ENCODE peak calls at places on chromosomes 7 and 10, in six cellular contexts. X, L, J, D, Z and Y are unnamed samples.

GRCh38 chr7:115869225-115869624 is 161.3 kb downstream of the TFEC start:
- DNase-seq in X (no peak), L (no peak), J (no peak), D (no peak), Z (peak; percentile 34), Y (no peak)

GRCh38 chr10:31011660-31012022 is 20.0 kb downstream of the ZNF438 start:
- DNase-seq in X (no peak), L (no peak), J (no peak), D (peak; percentile 52), Z (no peak), Y (no peak)

GRCh38 chr10:6701289-6701688 is 121.2 kb upstream of the PRKCQ start:
- DNase-seq in X (no peak), L (no peak), J (no peak), D (no peak), Z (no peak), Y (no peak)

GRCh38 chr7:35849158-35849831 is 48.4 kb downstream of the SEPTIN7 start:
- DNase-seq in X (no peak), L (no peak), J (peak; percentile 29), D (no peak), Z (no peak), Y (no peak)

GRCh38 chr10:52213511-52213831 is 100.6 kb upstream of the DKK1 start:
- DNase-seq in X (no peak), L (no peak), J (peak; percentile 23), D (peak; percentile 87), Z (no peak), Y (no peak)

GRCh38 chr10:31864834-31865518 is 63.7 kb downstream of the ARHGAP12 start:
- DNase-seq in X (no peak), L (no peak), J (no peak), D (peak; percentile 75), Z (no peak), Y (peak; percentile 37)

GRCh38 chr10:84059526-84059925 is 79.8 kb upstream of the GHITM start:
- DNase-seq in X (no peak), L (no peak), J (no peak), D (no peak), Z (no peak), Y (no peak)

GRCh38 chr7:101243786-101244384 is 996 bp downstream of the FIS1 start:
- DNase-seq in X (no peak), L (no peak), J (no peak), D (peak; percentile 56), Z (no peak), Y (no peak)

GRCh38 chr10:132805599-132805998 is 19.7 kb upstream of the NKX6-2 start:
- DNase-seq in X (no peak), L (no peak), J (no peak), D (no peak), Z (no peak), Y (no peak)

GRCh38 chr10:35946556-35946955 is 304.5 kb upstream of the FZD8 start:
- DNase-seq in X (no peak), L (no peak), J (peak; percentile 9), D (peak; percentile 54), Z (no peak), Y (no peak)

GRCh38 chr7:107446531-107446930 is 23.3 kb upstream of the GPR22 start:
- DNase-seq in X (no peak), L (no peak), J (peak; percentile 11), D (peak; percentile 29), Z (no peak), Y (no peak)

GRCh38 chr7:5419523-5420107 is 4.0 kb downstream of the TNRC18 start:
- DNase-seq in X (no peak), L (peak; percentile 38), J (peak; percentile 57), D (peak; percentile 34), Z (no peak), Y (no peak)

GRCh38 chr10:129580010-129580409 is 113.0 kb downstream of the MGMT start:
- DNase-seq in X (no peak), L (no peak), J (no peak), D (no peak), Z (no peak), Y (no peak)

GRCh38 chr7:20785211-20786048 is 1.3 kb downstream of the SP8 start:
- DNase-seq in X (no peak), L (no peak), J (peak; percentile 63), D (no peak), Z (no peak), Y (no peak)

GRCh38 chr10:22022257-22023051 is 18.9 kb upstream of the DNAJC1 start:
- DNase-seq in X (peak; percentile 59), L (peak; percentile 39), J (no peak), D (peak; percentile 48), Z (no peak), Y (no peak)

GRCh38 chr7:1535695-1536094 is 5.2 kb downstream of the MAFK start:
- DNase-seq in X (no peak), L (no peak), J (no peak), D (peak; percentile 39), Z (no peak), Y (no peak)

GRCh38 chr10:79498431-79498830 is 13.9 kb upstream of the EIF5AL1 start:
- DNase-seq in X (no peak), L (no peak), J (no peak), D (no peak), Z (no peak), Y (no peak)

GRCh38 chr7:289209-289755 is 688 bp upstream of the FOXL3 start:
- DNase-seq in X (no peak), L (no peak), J (no peak), D (no peak), Z (no peak), Y (no peak)

GRCh38 chr7:135650831-135651573 is 11.3 kb upstream of the STMP1 start:
- DNase-seq in X (no peak), L (no peak), J (peak; percentile 72), D (peak; percentile 91), Z (no peak), Y (no peak)

GRCh38 chr10:100510533-100511308 is 8.9 kb downstream of the SEC31B start:
- DNase-seq in X (peak; percentile 89), L (no peak), J (no peak), D (no peak), Z (no peak), Y (no peak)

GRCh38 chr7:50335795-50336754 is 31.6 kb downstream of the IKZF1 start:
- DNase-seq in X (peak; percentile 81), L (no peak), J (no peak), D (no peak), Z (no peak), Y (no peak)

GRCh38 chr10:28711079-28711478 is 33.8 kb downstream of the BAMBI start:
- DNase-seq in X (no peak), L (no peak), J (no peak), D (no peak), Z (no peak), Y (no peak)

GRCh38 chr10:49183596-49184542 is 4.3 kb downstream of the TMEM273 start:
- DNase-seq in X (no peak), L (no peak), J (no peak), D (no peak), Z (no peak), Y (peak; percentile 58)

GRCh38 chr7:81361769-81362168 is 408.1 kb downstream of the HGF start:
- DNase-seq in X (no peak), L (no peak), J (peak; percentile 6), D (peak; percentile 26), Z (no peak), Y (no peak)

GRCh38 chr7:111438369-111439289 is 123.7 kb downstream of the IMMP2L start:
- DNase-seq in X (no peak), L (no peak), J (peak; percentile 69), D (peak; percentile 80), Z (peak; percentile 47), Y (peak; percentile 60)

GRCh38 chr7:94374231-94374630 is 20.5 kb upstream of the COL1A2 start:
- DNase-seq in X (no peak), L (peak; percentile 79), J (peak; percentile 98), D (peak; percentile 88), Z (peak; percentile 87), Y (peak; percentile 77)

GRCh38 chr7:134885967-134886352 is 100.3 kb upstream of the AGBL3 start:
- DNase-seq in X (no peak), L (no peak), J (peak; percentile 66), D (peak; percentile 95), Z (peak; percentile 66), Y (no peak)